ENCODE peak calls at places on chromosome 3, in seven cellular contexts. Y is activated CD8-positive, alpha-beta T cell treated with anti-CD3 and anti-CD28 coated beads for 36 hours; B is neural progenitor cell; Q is left ventricle myocardium inferior; T is progenitor cell of endocrine pancreas; E is type B pancreatic cell; K is epithelial cell of proximal tubule. W is an unnamed sample.

GRCh38 chr3:175512700-175513099 is 653.6 kb downstream of the NAALADL2 start:
- DNase-seq in Y (no peak), B (peak), Q (no peak), T (no peak), E (no peak), K (no peak), W (no peak)

GRCh38 chr3:176796371-176796770 is 400.9 kb downstream of the TBL1XR1 start:
- DNase-seq in Y (no peak), B (no peak), Q (no peak), T (no peak), E (no peak), K (no peak), W (no peak)

GRCh38 chr3:35383719-35384555 is 255.4 kb upstream of the ARPP21 start:
- DNase-seq in Y (no peak), B (peak), Q (no peak), T (no peak), E (no peak), K (peak), W (no peak)

GRCh38 chr3:11204697-11205397 is 50.6 kb downstream of the HRH1 start:
- DNase-seq in Y (no peak), B (peak), Q (no peak), T (no peak), E (no peak), K (no peak), W (no peak)

GRCh38 chr3:46471371-46471914 is 6.7 kb upstream of the LTF start:
- DNase-seq in Y (no peak), B (no peak), Q (no peak), T (no peak), E (no peak), K (no peak), W (no peak)

GRCh38 chr3:37458162-37458895 is 283.9 kb upstream of the LRRFIP2 start:
- DNase-seq in Y (no peak), B (peak), Q (peak), T (no peak), E (no peak), K (no peak), W (no peak)

GRCh38 chr3:164094546-164094945 is 983.8 kb downstream of the SI start:
- DNase-seq in Y (no peak), B (no peak), Q (no peak), T (no peak), E (no peak), K (no peak), W (no peak)

GRCh38 chr3:124821356-124821755 is 65.8 kb downstream of the ITGB5 start:
- DNase-seq in Y (no peak), B (no peak), Q (no peak), T (no peak), E (no peak), K (no peak), W (no peak)

GRCh38 chr3:1082024-1082633 is 10.7 kb upstream of the CNTN6 start:
- DNase-seq in Y (peak), B (peak), Q (no peak), T (peak), E (no peak), K (no peak), W (no peak)

GRCh38 chr3:195048059-195048905 is 222.7 kb downstream of the XXYLT1 start:
- DNase-seq in Y (no peak), B (no peak), Q (no peak), T (no peak), E (no peak), K (no peak), W (no peak)

GRCh38 chr3:50164481-50164880 is 9.4 kb downstream of the SEMA3F start:
- DNase-seq in Y (no peak), B (no peak), Q (no peak), T (no peak), E (no peak), K (no peak), W (no peak)

GRCh38 chr3:171876651-171877272 is 33.6 kb downstream of the TMEM212 start:
- DNase-seq in Y (peak), B (no peak), Q (no peak), T (no peak), E (no peak), K (peak), W (no peak)

GRCh38 chr3:100297784-100298183 is 36.8 kb upstream of the NIT2 start:
- DNase-seq in Y (no peak), B (no peak), Q (no peak), T (no peak), E (no peak), K (peak), W (no peak)

GRCh38 chr3:80087769-80088168 is 320.0 kb upstream of the ROBO1 start:
- DNase-seq in Y (no peak), B (no peak), Q (no peak), T (no peak), E (no peak), K (no peak), W (no peak)

GRCh38 chr3:122458992-122459391 is 43.1 kb upstream of the WDR5B start:
- DNase-seq in Y (no peak), B (peak), Q (no peak), T (no peak), E (no peak), K (no peak), W (no peak)

GRCh38 chr3:165635791-165636681 is 201.2 kb downstream of the BCHE start:
- DNase-seq in Y (no peak), B (no peak), Q (no peak), T (no peak), E (no peak), K (peak), W (no peak)

DNA sequence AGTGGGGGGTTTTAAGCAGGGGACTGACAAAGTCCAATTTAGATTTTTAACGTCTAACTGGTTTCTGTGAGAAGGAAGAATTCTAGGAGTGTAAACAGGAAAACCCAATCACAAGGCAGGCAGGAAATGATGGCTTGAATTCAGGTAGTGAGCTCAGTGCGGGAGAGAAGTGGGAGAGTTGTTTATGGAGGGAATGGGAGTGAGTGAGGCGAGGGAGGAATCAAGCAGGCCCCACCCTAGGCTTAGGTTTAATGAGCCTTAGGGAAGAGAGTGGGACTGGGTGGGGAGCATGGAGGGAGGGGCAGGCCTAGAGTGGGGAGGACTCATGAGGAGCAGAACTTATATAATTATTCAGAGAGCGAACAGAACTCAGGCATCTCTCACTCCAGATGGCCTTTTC is 17.9 kb downstream of the VIPR1 start:
- DNase-seq in Y (no peak), B (no peak), Q (no peak), T (no peak), E (no peak), K (no peak), W (no peak)
- TF ChIP-seq CTCF in Y (no peak), B (no peak), Q (no peak), T (no peak), E (no peak), K (no peak), W (no peak)

GRCh38 chr3:143137637-143138036 is 18.1 kb downstream of the CHST2 start:
- DNase-seq in Y (no peak), B (no peak), Q (no peak), T (no peak), E (no peak), K (no peak), W (no peak)

GRCh38 chr3:143132246-143132980 is 12.8 kb downstream of the CHST2 start:
- DNase-seq in Y (no peak), B (no peak), Q (no peak), T (no peak), E (no peak), K (no peak), W (no peak)

GRCh38 chr3:143138948-143139347 is 19.4 kb downstream of the CHST2 start:
- DNase-seq in Y (no peak), B (no peak), Q (no peak), T (no peak), E (no peak), K (no peak), W (no peak)

GRCh38 chr3:143135150-143135549 is 15.6 kb downstream of the CHST2 start:
- DNase-seq in Y (no peak), B (no peak), Q (no peak), T (no peak), E (no peak), K (no peak), W (no peak)

DNA sequence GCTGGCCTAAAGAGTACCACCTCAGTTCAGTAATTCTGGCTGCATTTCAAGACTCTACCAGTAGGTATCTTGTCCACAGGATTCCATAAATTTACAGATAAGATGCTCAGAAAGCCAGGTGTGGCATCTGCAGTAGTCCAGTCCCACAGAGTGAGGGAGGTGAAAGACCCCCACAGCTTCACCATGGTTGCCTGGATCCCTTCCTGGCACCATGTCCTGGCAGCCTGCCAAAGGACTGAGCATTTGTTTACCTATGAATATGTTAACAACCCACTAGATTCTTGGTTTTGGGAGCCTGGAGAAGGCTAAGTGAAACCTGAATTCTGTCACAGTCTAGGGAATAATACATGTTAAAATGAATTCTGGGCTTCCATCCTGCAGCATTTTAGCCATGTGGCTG is 14.9 kb downstream of the CHST2 start:
- DNase-seq in Y (no peak), B (no peak), Q (no peak), T (no peak), E (no peak), K (no peak), W (no peak)
- TF ChIP-seq CTCF in Y (no peak), B (no peak), Q (no peak), T (no peak), E (no peak), K (no peak), W (no peak)

DNA sequence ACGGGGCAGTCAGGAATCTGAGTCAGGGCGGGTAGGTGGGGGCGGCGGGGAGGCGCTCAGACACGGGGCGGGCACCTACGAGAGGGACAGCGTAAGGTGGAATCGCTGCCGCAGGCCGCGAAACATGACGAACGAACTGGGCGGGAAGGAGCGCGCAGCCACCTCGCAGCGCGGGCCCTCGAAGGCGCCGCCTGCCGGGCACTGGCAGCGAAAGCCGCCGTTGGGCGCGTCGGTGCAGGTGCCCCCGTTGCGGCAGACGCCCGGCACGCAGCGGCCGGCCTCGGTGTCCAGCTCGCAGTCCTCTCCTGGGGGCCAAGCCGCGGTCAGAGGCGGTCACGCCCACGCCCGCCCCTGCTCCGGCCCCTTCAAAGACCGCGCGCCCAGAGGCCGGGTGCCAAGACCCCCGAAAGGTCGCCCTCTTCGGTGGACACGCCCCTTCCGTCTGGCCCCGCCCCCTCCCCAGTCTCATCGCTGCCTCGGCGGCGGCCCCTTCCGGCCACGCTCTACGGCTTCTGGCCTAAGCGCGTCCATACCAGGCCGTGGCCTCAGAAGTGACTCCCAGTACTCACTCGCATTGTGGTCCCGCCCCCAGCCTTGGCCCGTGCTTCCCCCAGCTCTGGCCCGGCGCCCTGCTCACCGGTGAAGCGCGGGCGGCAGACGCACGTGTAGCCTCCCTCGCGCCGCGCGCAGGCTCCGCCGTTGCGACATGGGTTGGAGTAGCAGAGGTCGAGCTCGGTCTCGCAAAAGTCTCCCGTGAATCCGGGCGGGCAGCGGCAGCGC is 6.4 kb downstream of the CELSR3 start:
- DNase-seq in Y (peak), B (peak), Q (peak), T (peak), E (no peak), K (no peak), W (peak)
- TF ChIP-seq CTCF in Y (peak), B (peak), Q (peak), T (peak), E (peak), K (peak), W (no peak)

GRCh38 chr3:189786479-189787064 is 155.4 kb downstream of the TP63 start:
- DNase-seq in Y (no peak), B (no peak), Q (no peak), T (no peak), E (no peak), K (no peak), W (no peak)
- TF ChIP-seq CTCF in Y (peak), B (peak), Q (no peak), T (peak), E (peak), K (peak), W (no peak)

DNA sequence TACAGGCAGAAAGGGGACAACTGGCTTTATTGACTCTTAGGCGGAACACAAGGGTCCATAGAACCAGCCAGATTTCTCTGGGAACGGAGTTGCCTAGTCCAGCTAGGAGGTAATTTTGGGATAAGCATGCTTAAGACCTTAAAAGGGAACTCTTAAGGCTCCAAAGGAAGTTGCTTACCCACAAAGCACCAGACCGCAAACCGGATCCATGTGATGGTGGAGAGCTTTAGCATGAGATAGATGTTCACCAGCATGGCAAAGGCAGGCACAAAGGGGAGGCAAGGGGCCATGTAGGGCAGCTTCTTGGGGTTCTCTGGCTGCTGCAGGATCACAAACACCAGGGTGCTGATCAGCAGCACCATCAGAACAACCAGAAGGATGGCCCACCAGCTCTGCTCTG is 61.4 kb downstream of the CLDN11 start:
- DNase-seq in Y (no peak), B (no peak), Q (no peak), T (no peak), E (no peak), K (no peak), W (no peak)
- TF ChIP-seq CTCF in Y (no peak), B (no peak), Q (no peak), T (no peak), E (no peak), K (no peak), W (no peak)

GRCh38 chr3:188046561-188047213 is 107.3 kb upstream of the LPP start:
- DNase-seq in Y (no peak), B (no peak), Q (no peak), T (no peak), E (no peak), K (no peak), W (no peak)
- TF ChIP-seq CTCF in Y (no peak), B (no peak), Q (no peak), T (no peak), E (no peak), K (no peak), W (no peak)

GRCh38 chr3:52055537-52056351 is 627 bp downstream of the DUSP7 start:
- DNase-seq in Y (peak), B (peak), Q (peak), T (peak), E (no peak), K (no peak), W (peak)
- TF ChIP-seq CTCF in Y (no peak), B (peak), Q (peak), T (peak), E (peak), K (no peak), W (no peak)

W was measured in activated B cell treated with CpG ODN at 0.5 μM for 24 hours.